ENCODE peak calls at places on chromosomes 3 and 15, in seven cellular contexts. One of them, this sample, is unnamed.

GRCh38 chr3:54660599-54661210 is 267.2 kb downstream of the LRTM1 start:
- DNase-seq in HCT116: no peak
- DNase-seq in GM23248: peak; percentile 8
- DNase-seq in PC-3: no peak
- DNase-seq in PC-9: no peak
- DNase-seq in hepatocyte: peak; percentile 17
- DNase-seq in GM23338: no peak
- DNase-seq in this sample: no peak

GRCh38 chr3:18035641-18036466 is 293.4 kb upstream of the TBC1D5 start:
- DNase-seq in HCT116: no peak
- DNase-seq in GM23248: no peak
- DNase-seq in PC-3: no peak
- DNase-seq in PC-9: no peak
- DNase-seq in hepatocyte: no peak
- DNase-seq in GM23338: peak; percentile 15
- DNase-seq in this sample: no peak

GRCh38 chr15:91632981-91633380 is 220.5 kb upstream of the SLCO3A1 start:
- DNase-seq in HCT116: no peak
- DNase-seq in GM23248: no peak
- DNase-seq in PC-3: no peak
- DNase-seq in PC-9: no peak
- DNase-seq in hepatocyte: no peak
- DNase-seq in GM23338: no peak
- DNase-seq in this sample: no peak

GRCh38 chr3:58270485-58270884 is 32.9 kb downstream of the ABHD6 start:
- DNase-seq in HCT116: no peak
- DNase-seq in GM23248: no peak
- DNase-seq in PC-3: no peak
- DNase-seq in PC-9: no peak
- DNase-seq in hepatocyte: no peak
- DNase-seq in GM23338: no peak
- DNase-seq in this sample: no peak

GRCh38 chr3:189724366-189724765 is 93.2 kb downstream of the TP63 start:
- DNase-seq in HCT116: no peak
- DNase-seq in GM23248: peak; percentile 64
- DNase-seq in PC-3: no peak
- DNase-seq in PC-9: no peak
- DNase-seq in hepatocyte: no peak
- DNase-seq in GM23338: no peak
- DNase-seq in this sample: no peak

GRCh38 chr3:110243081-110243480 is 828.5 kb upstream of the NECTIN3 start:
- DNase-seq in HCT116: no peak
- DNase-seq in GM23248: peak; percentile 49
- DNase-seq in PC-3: no peak
- DNase-seq in PC-9: no peak
- DNase-seq in hepatocyte: peak; percentile 11
- DNase-seq in GM23338: no peak
- DNase-seq in this sample: no peak

GRCh38 chr3:194312743-194313281 is 38.3 kb downstream of the CPN2 start:
- DNase-seq in HCT116: no peak
- DNase-seq in GM23248: peak; percentile 65
- DNase-seq in PC-3: peak; percentile 83
- DNase-seq in PC-9: no peak
- DNase-seq in hepatocyte: peak; percentile 83
- DNase-seq in GM23338: peak; percentile 42
- DNase-seq in this sample: no peak

GRCh38 chr3:135930243-135930642 is 35.3 kb upstream of the PPP2R3A start:
- DNase-seq in HCT116: no peak
- DNase-seq in GM23248: peak; percentile 16
- DNase-seq in PC-3: no peak
- DNase-seq in PC-9: no peak
- DNase-seq in hepatocyte: no peak
- DNase-seq in GM23338: no peak
- DNase-seq in this sample: no peak

GRCh38 chr15:47196057-47196456 is 521.2 kb upstream of the SEMA6D start:
- DNase-seq in HCT116: peak; percentile 13
- DNase-seq in GM23248: peak; percentile 88
- DNase-seq in PC-3: peak; percentile 80
- DNase-seq in PC-9: peak; percentile 54
- DNase-seq in hepatocyte: peak; percentile 90
- DNase-seq in GM23338: peak; percentile 90
- DNase-seq in this sample: peak; percentile 63

GRCh38 chr3:24359645-24360462 is 134.8 kb downstream of the THRB start:
- DNase-seq in HCT116: no peak
- DNase-seq in GM23248: peak; percentile 14
- DNase-seq in PC-3: peak; percentile 32
- DNase-seq in PC-9: no peak
- DNase-seq in hepatocyte: no peak
- DNase-seq in GM23338: peak; percentile 36
- DNase-seq in this sample: no peak

GRCh38 chr3:131772278-131772893 is 262.4 kb downstream of the CPNE4 start:
- DNase-seq in HCT116: no peak
- DNase-seq in GM23248: no peak
- DNase-seq in PC-3: no peak
- DNase-seq in PC-9: no peak
- DNase-seq in hepatocyte: no peak
- DNase-seq in GM23338: no peak
- DNase-seq in this sample: no peak

GRCh38 chr15:40445411-40446055 is 4.8 kb downstream of the BAHD1 start:
- DNase-seq in HCT116: no peak
- DNase-seq in GM23248: peak; percentile 75
- DNase-seq in PC-3: peak; percentile 51
- DNase-seq in PC-9: no peak
- DNase-seq in hepatocyte: peak; percentile 64
- DNase-seq in GM23338: peak; percentile 42
- DNase-seq in this sample: no peak

GRCh38 chr3:10518506-10519150 is 13.2 kb upstream of the ATP2B2 start:
- DNase-seq in HCT116: no peak
- DNase-seq in GM23248: no peak
- DNase-seq in PC-3: peak; percentile 11
- DNase-seq in PC-9: no peak
- DNase-seq in hepatocyte: no peak
- DNase-seq in GM23338: no peak
- DNase-seq in this sample: no peak

GRCh38 chr15:38252481-38253311 is at the start of gene SPRED1:
- DNase-seq in HCT116: no peak
- DNase-seq in GM23248: peak; percentile 88
- DNase-seq in PC-3: peak; percentile 53
- DNase-seq in PC-9: no peak
- DNase-seq in hepatocyte: peak; percentile 81
- DNase-seq in GM23338: peak; percentile 57
- DNase-seq in this sample: peak; percentile 42

GRCh38 chr3:178480274-178480673 is 56.0 kb upstream of the KCNMB2 start:
- DNase-seq in HCT116: no peak
- DNase-seq in GM23248: no peak
- DNase-seq in PC-3: no peak
- DNase-seq in PC-9: no peak
- DNase-seq in hepatocyte: no peak
- DNase-seq in GM23338: no peak
- DNase-seq in this sample: no peak

GRCh38 chr3:178476886-178477285 is 59.4 kb upstream of the KCNMB2 start:
- DNase-seq in HCT116: no peak
- DNase-seq in GM23248: peak; percentile 19
- DNase-seq in PC-3: no peak
- DNase-seq in PC-9: no peak
- DNase-seq in hepatocyte: no peak
- DNase-seq in GM23338: no peak
- DNase-seq in this sample: no peak

GRCh38 chr3:178479446-178479845 is 56.8 kb upstream of the KCNMB2 start:
- DNase-seq in HCT116: no peak
- DNase-seq in GM23248: no peak
- DNase-seq in PC-3: no peak
- DNase-seq in PC-9: no peak
- DNase-seq in hepatocyte: no peak
- DNase-seq in GM23338: no peak
- DNase-seq in this sample: no peak

GRCh38 chr3:178480795-178481194 is 55.4 kb upstream of the KCNMB2 start:
- DNase-seq in HCT116: no peak
- DNase-seq in GM23248: no peak
- DNase-seq in PC-3: no peak
- DNase-seq in PC-9: no peak
- DNase-seq in hepatocyte: no peak
- DNase-seq in GM23338: no peak
- DNase-seq in this sample: no peak

GRCh38 chr3:178479860-178480259 is 56.4 kb upstream of the KCNMB2 start:
- DNase-seq in HCT116: no peak
- DNase-seq in GM23248: no peak
- DNase-seq in PC-3: no peak
- DNase-seq in PC-9: no peak
- DNase-seq in hepatocyte: no peak
- DNase-seq in GM23338: peak; percentile 13
- DNase-seq in this sample: no peak
- H3K27ac ChIP-seq in HCT116: no peak overlapping the region
- H3K27ac ChIP-seq in GM23248: no peak overlapping the region
- H3K27ac ChIP-seq in PC-3: no peak overlapping the region
- H3K27ac ChIP-seq in PC-9: no peak overlapping the region
- H3K27ac ChIP-seq in hepatocyte: no peak overlapping the region
- H3K27ac ChIP-seq in GM23338: no peak overlapping the region
- H3K27ac ChIP-seq in this sample: no peak overlapping the region

DNA sequence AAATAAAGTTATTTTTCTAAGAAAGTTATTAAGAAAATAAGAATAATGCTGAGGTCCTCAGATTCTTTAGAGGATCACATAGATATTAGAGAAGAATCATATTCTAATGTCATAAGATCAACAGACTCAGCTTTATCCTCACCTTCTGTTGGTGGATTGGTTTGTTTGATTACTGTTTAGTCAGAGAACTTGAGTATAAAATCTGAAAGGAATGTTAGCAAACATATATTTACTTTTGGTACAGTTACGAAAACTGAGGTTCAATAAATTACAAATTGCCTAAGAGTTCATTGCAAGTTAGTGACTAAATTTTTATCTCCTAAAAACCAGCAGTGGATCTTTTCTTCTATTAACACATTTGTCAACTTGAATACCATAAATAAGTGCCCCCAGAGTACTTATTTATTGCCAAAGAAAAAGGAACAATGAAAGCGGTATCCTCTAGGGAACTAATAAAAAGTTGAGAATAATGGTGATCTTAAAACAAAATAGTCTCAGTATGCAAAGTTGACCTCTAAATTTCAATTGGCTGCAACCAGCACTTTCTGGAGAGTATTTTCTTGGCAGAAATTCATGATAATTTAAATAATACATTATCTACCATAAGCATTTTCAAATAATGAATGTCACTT is 296.7 kb downstream of the OTOL1 start:
- DNase-seq in HCT116: no peak
- DNase-seq in GM23248: no peak
- DNase-seq in PC-3: peak; percentile 42
- DNase-seq in PC-9: no peak
- DNase-seq in hepatocyte: no peak
- DNase-seq in GM23338: no peak
- DNase-seq in this sample: no peak
- H3K9me2 ChIP-seq in HCT116: no peaks in the 10 kb centered on the region
- H3K9me2 ChIP-seq in GM23248: no peaks in the 10 kb centered on the region
- H3K9me2 ChIP-seq in PC-3: no peaks in the 10 kb centered on the region
- H3K9me2 ChIP-seq in PC-9: no peaks in the 10 kb centered on the region
- H3K9me2 ChIP-seq in hepatocyte: no peaks in the 10 kb centered on the region
- H3K9me2 ChIP-seq in GM23338: no peaks in the 10 kb centered on the region
- H3K9me2 ChIP-seq in this sample: no peaks in the 10 kb centered on the region

GRCh38 chr3:38648024-38648658 is 1.3 kb downstream of the SCN5A start:
- DNase-seq in HCT116: no peak
- DNase-seq in GM23248: no peak
- DNase-seq in PC-3: no peak
- DNase-seq in PC-9: no peak
- DNase-seq in hepatocyte: no peak
- DNase-seq in GM23338: no peak
- DNase-seq in this sample: no peak

GRCh38 chr3:38648659-38649499 is 608 bp downstream of the SCN5A start:
- DNase-seq in HCT116: no peak
- DNase-seq in GM23248: no peak
- DNase-seq in PC-3: no peak
- DNase-seq in PC-9: no peak
- DNase-seq in hepatocyte: no peak
- DNase-seq in GM23338: peak; percentile 62
- DNase-seq in this sample: no peak

GRCh38 chr3:38646630-38647029 is 2.9 kb downstream of the SCN5A start:
- DNase-seq in HCT116: no peak
- DNase-seq in GM23248: peak; percentile 5
- DNase-seq in PC-3: peak; percentile 32
- DNase-seq in PC-9: no peak
- DNase-seq in hepatocyte: peak; percentile 51
- DNase-seq in GM23338: peak; percentile 83
- DNase-seq in this sample: peak; percentile 47

GRCh38 chr3:38646062-38646461 is 3.4 kb downstream of the SCN5A start:
- DNase-seq in HCT116: no peak
- DNase-seq in GM23248: no peak
- DNase-seq in PC-3: no peak
- DNase-seq in PC-9: no peak
- DNase-seq in hepatocyte: no peak
- DNase-seq in GM23338: no peak
- DNase-seq in this sample: no peak

DNA sequence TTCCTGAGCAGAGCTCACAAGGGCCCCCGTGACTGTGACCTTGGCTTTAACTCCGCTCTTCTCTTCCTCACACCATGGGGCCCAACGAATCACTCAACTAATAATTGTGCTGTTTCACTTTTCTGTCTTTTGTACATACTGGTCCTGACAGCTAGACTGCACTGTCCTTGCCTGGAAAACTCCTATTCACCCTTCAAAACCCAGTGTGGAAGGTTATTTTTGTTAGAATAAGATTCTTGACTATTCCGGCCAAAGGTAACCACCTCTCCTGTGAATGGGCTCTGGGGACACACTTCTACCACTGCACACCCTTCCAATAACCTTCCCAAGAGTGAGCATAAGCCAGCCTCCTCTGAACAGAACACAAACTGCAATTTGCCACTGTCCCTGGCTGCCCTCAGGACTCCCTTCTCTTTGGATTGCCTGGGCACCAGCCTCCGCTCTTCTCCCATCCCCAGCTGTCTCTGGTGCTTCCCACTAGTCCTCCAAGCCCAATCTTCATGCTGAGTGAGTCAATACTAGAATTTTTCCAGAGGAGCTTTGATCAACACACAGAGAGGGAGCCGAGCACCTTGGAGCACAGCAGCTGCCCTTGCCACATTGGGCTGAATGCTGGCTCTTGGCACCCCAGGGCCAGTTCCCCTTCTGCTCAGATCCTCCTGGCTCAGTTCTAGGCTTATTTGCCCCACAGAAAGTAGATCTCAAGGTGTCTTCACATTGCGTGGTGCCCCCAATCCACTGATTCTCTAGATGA is 2.1 kb downstream of the SCN5A start:
- DNase-seq in HCT116: no peak
- DNase-seq in GM23248: no peak
- DNase-seq in PC-3: no peak
- DNase-seq in PC-9: no peak
- DNase-seq in hepatocyte: no peak
- DNase-seq in GM23338: no peak
- DNase-seq in this sample: no peak
- H3K79me2 ChIP-seq in HCT116: no peaks in the 10 kb centered on the region
- H3K79me2 ChIP-seq in GM23248: no peaks in the 10 kb centered on the region
- H3K79me2 ChIP-seq in PC-3: no peaks in the 10 kb centered on the region
- H3K79me2 ChIP-seq in PC-9: no peaks in the 10 kb centered on the region
- H3K79me2 ChIP-seq in hepatocyte: no peaks in the 10 kb centered on the region
- H3K79me2 ChIP-seq in GM23338: peaks cover 5% of the 10 kb centered on the region
- H3K79me2 ChIP-seq in this sample: no peaks in the 10 kb centered on the region

DNA sequence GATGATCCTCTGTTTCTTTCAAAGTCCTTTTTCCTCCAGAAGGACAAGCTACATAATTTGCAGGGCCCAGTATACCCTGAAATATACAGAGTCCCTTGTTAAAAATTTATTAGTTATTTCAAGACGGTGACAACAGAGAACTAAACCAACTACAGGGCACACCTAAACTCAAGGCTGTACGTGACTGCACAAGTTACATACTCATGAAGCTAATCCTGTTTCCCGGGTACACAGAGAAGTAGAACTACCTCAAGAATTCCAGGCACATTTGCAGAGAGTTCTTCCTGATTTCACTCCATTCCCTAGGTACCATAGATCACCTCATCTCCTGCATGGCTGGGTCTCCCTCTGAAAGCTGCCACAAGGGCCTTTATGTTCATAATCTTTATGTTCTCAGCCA is 279.4 kb upstream of the ARL6 start:
- DNase-seq in HCT116: no peak
- DNase-seq in GM23248: no peak
- DNase-seq in PC-3: no peak
- DNase-seq in PC-9: no peak
- DNase-seq in hepatocyte: no peak
- DNase-seq in GM23338: no peak
- DNase-seq in this sample: no peak
- H3K27ac ChIP-seq in HCT116: no peak overlapping the region
- H3K27ac ChIP-seq in GM23248: no peak overlapping the region
- H3K27ac ChIP-seq in PC-3: no peak overlapping the region
- H3K27ac ChIP-seq in PC-9: no peak overlapping the region
- H3K27ac ChIP-seq in hepatocyte: no peak overlapping the region
- H3K27ac ChIP-seq in GM23338: no peak overlapping the region
- H3K27ac ChIP-seq in this sample: no peak overlapping the region

This sample was measured in OCI-LY7.